ENCODE peak calls at places on chromosomes 4 and X, in seven cellular contexts. One of them, this sample, is unnamed.

GRCh38 chrX:30060718-30061117 is 154.6 kb upstream of the MAGEB2 start:
- DNase-seq in body of pancreas: no peak
- DNase-seq in psoas muscle: no peak
- DNase-seq in BE2C: no peak
- DNase-seq in HFF-Myc: no peak
- DNase-seq in heart left ventricle: no peak
- DNase-seq in brain microvascular endothelial cell: peak; percentile 8
- DNase-seq in this sample: no peak

GRCh38 chr4:174358410-174358809 is 74.7 kb downstream of the CEP44 start:
- DNase-seq in HFF-Myc: no peak
- DNase-seq in heart left ventricle: no peak
- DNase-seq in brain microvascular endothelial cell: no peak
- DNase-seq in BE2C: no peak
- DNase-seq in psoas muscle: no peak
- DNase-seq in body of pancreas: no peak
- DNase-seq in this sample: no peak

GRCh38 chr4:108191269-108191914 is 22.7 kb upstream of the LEF1 start:
- DNase-seq in psoas muscle: no peak
- DNase-seq in body of pancreas: no peak
- DNase-seq in heart left ventricle: no peak
- DNase-seq in BE2C: no peak
- DNase-seq in brain microvascular endothelial cell: no peak
- DNase-seq in HFF-Myc: no peak
- DNase-seq in this sample: no peak

GRCh38 chr4:23819041-23819511 is 70.8 kb downstream of the PPARGC1A start:
- DNase-seq in brain microvascular endothelial cell: peak; percentile 0
- DNase-seq in heart left ventricle: peak; percentile 43
- DNase-seq in HFF-Myc: no peak
- DNase-seq in psoas muscle: no peak
- DNase-seq in BE2C: no peak
- DNase-seq in body of pancreas: no peak
- DNase-seq in this sample: no peak

GRCh38 chr4:180688480-180688879 is 1554.7 kb upstream of the TENM3 start:
- DNase-seq in BE2C: no peak
- DNase-seq in brain microvascular endothelial cell: no peak
- DNase-seq in psoas muscle: no peak
- DNase-seq in body of pancreas: no peak
- DNase-seq in heart left ventricle: no peak
- DNase-seq in HFF-Myc: no peak
- DNase-seq in this sample: no peak

GRCh38 chrX:30275498-30275897 is 28.6 kb downstream of the MAGEB1 start:
- DNase-seq in psoas muscle: no peak
- DNase-seq in brain microvascular endothelial cell: no peak
- DNase-seq in heart left ventricle: no peak
- DNase-seq in BE2C: no peak
- DNase-seq in HFF-Myc: no peak
- DNase-seq in body of pancreas: no peak
- DNase-seq in this sample: no peak

GRCh38 chrX:118448273-118448783 is 47.3 kb upstream of the DOCK11 start:
- DNase-seq in psoas muscle: no peak
- DNase-seq in BE2C: no peak
- DNase-seq in body of pancreas: no peak
- DNase-seq in HFF-Myc: no peak
- DNase-seq in brain microvascular endothelial cell: no peak
- DNase-seq in heart left ventricle: no peak
- DNase-seq in this sample: no peak

GRCh38 chr4:180169966-180170365 is 2073.2 kb upstream of the TENM3 start:
- DNase-seq in body of pancreas: no peak
- DNase-seq in BE2C: no peak
- DNase-seq in brain microvascular endothelial cell: no peak
- DNase-seq in HFF-Myc: no peak
- DNase-seq in heart left ventricle: no peak
- DNase-seq in psoas muscle: no peak
- DNase-seq in this sample: no peak

DNA sequence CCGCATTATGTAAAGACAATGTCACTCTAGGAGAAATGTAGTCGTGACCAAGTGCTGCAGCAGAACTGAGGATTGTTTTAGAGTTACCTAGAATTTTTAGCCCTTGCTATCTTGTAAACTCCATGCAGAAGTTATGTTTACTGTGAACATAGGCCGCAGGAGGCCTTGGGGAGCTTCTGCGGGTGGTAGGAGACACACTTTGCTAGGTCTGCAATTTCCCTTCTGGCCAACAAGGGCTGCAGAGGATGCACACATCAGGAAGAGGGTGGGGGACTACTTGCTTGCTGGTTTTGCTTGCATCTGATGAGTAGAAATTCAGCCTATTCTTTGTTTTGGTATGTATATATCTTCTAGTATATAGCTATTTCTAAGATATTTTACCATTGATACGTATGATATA is 23.1 kb downstream of the BANK1 start:
- DNase-seq in heart left ventricle: no peak
- DNase-seq in brain microvascular endothelial cell: no peak
- DNase-seq in HFF-Myc: no peak
- DNase-seq in BE2C: no peak
- DNase-seq in body of pancreas: no peak
- DNase-seq in psoas muscle: no peak
- DNase-seq in this sample: no peak
- H3K4me3 ChIP-seq in heart left ventricle: no peak overlapping the region
- H3K4me3 ChIP-seq in brain microvascular endothelial cell: no peak overlapping the region
- H3K4me3 ChIP-seq in HFF-Myc: no peak overlapping the region
- H3K4me3 ChIP-seq in BE2C: no peak overlapping the region
- H3K4me3 ChIP-seq in body of pancreas: no peak overlapping the region
- H3K4me3 ChIP-seq in psoas muscle: no peak overlapping the region
- H3K4me3 ChIP-seq in this sample: no peak overlapping the region

GRCh38 chr4:154779362-154779947 is 1.6 kb upstream of the RBM46 start:
- DNase-seq in heart left ventricle: no peak
- DNase-seq in HFF-Myc: peak; percentile 10
- DNase-seq in psoas muscle: no peak
- DNase-seq in BE2C: no peak
- DNase-seq in body of pancreas: no peak
- DNase-seq in brain microvascular endothelial cell: no peak
- DNase-seq in this sample: no peak
- TF ChIP-seq CTCF in heart left ventricle: peak; percentile 14
- TF ChIP-seq CTCF in HFF-Myc: peak; percentile 37
- TF ChIP-seq CTCF in psoas muscle: no peak
- TF ChIP-seq CTCF in BE2C: peak; percentile 62
- TF ChIP-seq CTCF in body of pancreas: peak; percentile 58
- TF ChIP-seq CTCF in brain microvascular endothelial cell: peak; percentile 56
- TF ChIP-seq CTCF in this sample: peak; percentile 77

GRCh38 chr4:998096-998691 is 5.0 kb upstream of the SLC26A1 start:
- DNase-seq in BE2C: no peak
- DNase-seq in body of pancreas: no peak
- DNase-seq in HFF-Myc: no peak
- DNase-seq in psoas muscle: no peak
- DNase-seq in heart left ventricle: peak; percentile 20
- DNase-seq in brain microvascular endothelial cell: no peak
- DNase-seq in this sample: no peak

GRCh38 chr4:996994-997374 is 3.8 kb upstream of the SLC26A1 start:
- DNase-seq in BE2C: no peak
- DNase-seq in psoas muscle: no peak
- DNase-seq in brain microvascular endothelial cell: no peak
- DNase-seq in body of pancreas: no peak
- DNase-seq in HFF-Myc: no peak
- DNase-seq in heart left ventricle: peak; percentile 18
- DNase-seq in this sample: no peak

GRCh38 chr4:995311-996026 is 2.3 kb upstream of the SLC26A1 start:
- DNase-seq in BE2C: peak; percentile 12
- DNase-seq in psoas muscle: no peak
- DNase-seq in HFF-Myc: no peak
- DNase-seq in brain microvascular endothelial cell: no peak
- DNase-seq in heart left ventricle: peak; percentile 12
- DNase-seq in body of pancreas: no peak
- DNase-seq in this sample: no peak

GRCh38 chr4:996030-996993 is 3.1 kb upstream of the SLC26A1 start:
- DNase-seq in brain microvascular endothelial cell: no peak
- DNase-seq in heart left ventricle: no peak
- DNase-seq in BE2C: no peak
- DNase-seq in HFF-Myc: no peak
- DNase-seq in psoas muscle: no peak
- DNase-seq in body of pancreas: no peak
- DNase-seq in this sample: no peak

DNA sequence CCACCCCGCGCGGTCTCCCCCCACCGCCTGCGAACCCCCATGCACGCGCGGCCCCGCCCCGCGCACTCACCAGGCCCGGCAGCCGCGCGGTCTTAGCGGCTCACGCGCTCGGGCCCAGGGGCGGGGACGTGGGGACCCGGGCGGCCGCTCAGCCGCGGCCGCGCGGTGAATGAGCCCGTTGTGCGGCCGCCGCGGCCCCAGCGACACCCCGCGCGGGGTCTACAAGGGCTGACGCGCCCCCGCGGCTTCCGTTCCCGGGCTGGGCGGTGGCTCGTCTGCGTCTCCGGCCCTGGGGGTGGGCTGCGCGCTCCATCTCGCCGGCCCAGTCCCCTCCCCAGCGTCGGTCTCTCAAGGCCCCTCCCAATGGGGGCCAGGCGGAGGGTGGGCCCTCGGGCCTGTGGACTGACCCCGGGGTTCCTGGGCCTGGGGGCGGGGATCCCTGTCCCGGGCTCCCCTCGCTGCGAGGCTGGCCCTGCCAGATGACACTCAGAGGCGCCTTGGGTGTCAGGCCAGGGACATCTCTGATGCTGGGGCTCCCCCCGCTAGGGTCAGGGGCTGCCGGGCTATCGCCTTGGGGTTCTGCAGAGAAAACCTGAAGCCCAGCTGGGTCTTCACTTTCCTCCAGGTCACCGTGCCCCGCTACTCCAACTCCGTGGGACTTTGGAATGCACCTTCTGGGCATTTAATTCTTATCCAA is 4.3 kb upstream of the SLC26A1 start:
- DNase-seq in BE2C: peak; percentile 19
- DNase-seq in brain microvascular endothelial cell: no peak
- DNase-seq in body of pancreas: no peak
- DNase-seq in psoas muscle: no peak
- DNase-seq in HFF-Myc: no peak
- DNase-seq in heart left ventricle: peak; percentile 32
- DNase-seq in this sample: no peak
- H3K4me3 ChIP-seq in BE2C: no peak overlapping the region
- H3K4me3 ChIP-seq in brain microvascular endothelial cell: no peak overlapping the region
- H3K4me3 ChIP-seq in body of pancreas: no peak overlapping the region
- H3K4me3 ChIP-seq in psoas muscle: peak overlapping the region; percentile 52
- H3K4me3 ChIP-seq in HFF-Myc: no peak overlapping the region
- H3K4me3 ChIP-seq in heart left ventricle: no peak overlapping the region
- H3K4me3 ChIP-seq in this sample: peak overlapping the region; percentile 56

GRCh38 chr4:85761803-85762202 is 286.9 kb downstream of the ARHGAP24 start:
- DNase-seq in brain microvascular endothelial cell: peak; percentile 58
- DNase-seq in BE2C: no peak
- DNase-seq in heart left ventricle: peak; percentile 66
- DNase-seq in body of pancreas: peak; percentile 59
- DNase-seq in HFF-Myc: no peak
- DNase-seq in psoas muscle: peak; percentile 23
- DNase-seq in this sample: no peak

GRCh38 chr4:85759392-85759791 is 284.4 kb downstream of the ARHGAP24 start:
- DNase-seq in body of pancreas: no peak
- DNase-seq in brain microvascular endothelial cell: no peak
- DNase-seq in heart left ventricle: no peak
- DNase-seq in HFF-Myc: no peak
- DNase-seq in psoas muscle: no peak
- DNase-seq in BE2C: no peak
- DNase-seq in this sample: no peak

GRCh38 chr4:85762204-85762884 is 287.4 kb downstream of the ARHGAP24 start:
- DNase-seq in BE2C: no peak
- DNase-seq in heart left ventricle: no peak
- DNase-seq in HFF-Myc: no peak
- DNase-seq in brain microvascular endothelial cell: peak; percentile 77
- DNase-seq in psoas muscle: no peak
- DNase-seq in body of pancreas: peak; percentile 35
- DNase-seq in this sample: no peak

GRCh38 chr4:85760521-85760920 is 285.6 kb downstream of the ARHGAP24 start:
- DNase-seq in HFF-Myc: no peak
- DNase-seq in heart left ventricle: no peak
- DNase-seq in brain microvascular endothelial cell: no peak
- DNase-seq in psoas muscle: no peak
- DNase-seq in body of pancreas: no peak
- DNase-seq in BE2C: no peak
- DNase-seq in this sample: no peak

GRCh38 chr4:85763207-85763606 is 288.3 kb downstream of the ARHGAP24 start:
- DNase-seq in HFF-Myc: no peak
- DNase-seq in BE2C: no peak
- DNase-seq in psoas muscle: no peak
- DNase-seq in body of pancreas: no peak
- DNase-seq in heart left ventricle: no peak
- DNase-seq in brain microvascular endothelial cell: no peak
- DNase-seq in this sample: no peak
- TF ChIP-seq CTCF in HFF-Myc: no peak
- TF ChIP-seq CTCF in BE2C: no peak
- TF ChIP-seq CTCF in psoas muscle: no peak
- TF ChIP-seq CTCF in body of pancreas: no peak
- TF ChIP-seq CTCF in heart left ventricle: no peak
- TF ChIP-seq CTCF in brain microvascular endothelial cell: no peak
- TF ChIP-seq CTCF in this sample: no peak

GRCh38 chr4:61763682-61764081 is 563.6 kb downstream of the ADGRL3 start:
- DNase-seq in BE2C: no peak
- DNase-seq in heart left ventricle: no peak
- DNase-seq in body of pancreas: no peak
- DNase-seq in brain microvascular endothelial cell: no peak
- DNase-seq in HFF-Myc: no peak
- DNase-seq in psoas muscle: no peak
- DNase-seq in this sample: no peak
- H3K4me3 ChIP-seq in BE2C: no peak overlapping the region
- H3K4me3 ChIP-seq in heart left ventricle: no peak overlapping the region
- H3K4me3 ChIP-seq in body of pancreas: no peak overlapping the region
- H3K4me3 ChIP-seq in brain microvascular endothelial cell: no peak overlapping the region
- H3K4me3 ChIP-seq in HFF-Myc: no peak overlapping the region
- H3K4me3 ChIP-seq in psoas muscle: no peak overlapping the region
- H3K4me3 ChIP-seq in this sample: no peak overlapping the region

GRCh38 chrX:38260231-38260630 is 39.6 kb upstream of the SRPX start:
- DNase-seq in HFF-Myc: no peak
- DNase-seq in heart left ventricle: no peak
- DNase-seq in brain microvascular endothelial cell: peak; percentile 14
- DNase-seq in BE2C: peak; percentile 26
- DNase-seq in psoas muscle: no peak
- DNase-seq in body of pancreas: peak; percentile 23
- DNase-seq in this sample: no peak
- TF ChIP-seq CTCF in HFF-Myc: peak; percentile 36
- TF ChIP-seq CTCF in heart left ventricle: peak; percentile 13
- TF ChIP-seq CTCF in brain microvascular endothelial cell: peak; percentile 72
- TF ChIP-seq CTCF in BE2C: peak; percentile 65
- TF ChIP-seq CTCF in psoas muscle: no peak
- TF ChIP-seq CTCF in body of pancreas: peak; percentile 13
- TF ChIP-seq CTCF in this sample: no peak